ENCODE peak calls at places on chromosomes 11 and 22, in six cellular contexts. One of them, this sample, is unnamed.
A peak's percentile ranks its signal among the peaks of the same experiment; 100 is the strongest.

GRCh38 chr11:116913000-116913399 is 75.6 kb upstream of the APOA1 start:
- DNase-seq in bronchial epithelial cell: peak; percentile 77
- DNase-seq in RCC 7860: no peak
- DNase-seq in CD4-positive, CD25-positive, alpha-beta regulatory T cell: no peak
- DNase-seq in AG04450: peak; percentile 49
- DNase-seq in cardiac muscle cell: peak; percentile 80
- DNase-seq in this sample: no peak

GRCh38 chr11:60345489-60345888 is 18.4 kb downstream of the MS4A6E start:
- DNase-seq in AG04450: no peak
- DNase-seq in cardiac muscle cell: peak; percentile 3
- DNase-seq in CD4-positive, CD25-positive, alpha-beta regulatory T cell: no peak
- DNase-seq in bronchial epithelial cell: peak; percentile 18
- DNase-seq in RCC 7860: no peak
- DNase-seq in this sample: no peak

GRCh38 chr11:27571151-27571840 is 64.7 kb upstream of the LIN7C start:
- DNase-seq in RCC 7860: no peak
- DNase-seq in cardiac muscle cell: peak; percentile 64
- DNase-seq in CD4-positive, CD25-positive, alpha-beta regulatory T cell: no peak
- DNase-seq in bronchial epithelial cell: no peak
- DNase-seq in AG04450: peak; percentile 75
- DNase-seq in this sample: no peak

GRCh38 chr22:31288496-31289235 is 3.6 kb downstream of the PIK3IP1 start:
- DNase-seq in AG04450: no peak
- DNase-seq in RCC 7860: no peak
- DNase-seq in CD4-positive, CD25-positive, alpha-beta regulatory T cell: no peak
- DNase-seq in cardiac muscle cell: no peak
- DNase-seq in bronchial epithelial cell: no peak
- DNase-seq in this sample: no peak

GRCh38 chr11:19576054-19576453 is 136.6 kb upstream of the NAV2 start:
- DNase-seq in RCC 7860: no peak
- DNase-seq in CD4-positive, CD25-positive, alpha-beta regulatory T cell: no peak
- DNase-seq in bronchial epithelial cell: no peak
- DNase-seq in AG04450: no peak
- DNase-seq in cardiac muscle cell: no peak
- DNase-seq in this sample: no peak

GRCh38 chr22:21055880-21056319 is 10.2 kb downstream of the LRRC74B start:
- DNase-seq in CD4-positive, CD25-positive, alpha-beta regulatory T cell: no peak
- DNase-seq in AG04450: no peak
- DNase-seq in bronchial epithelial cell: no peak
- DNase-seq in cardiac muscle cell: no peak
- DNase-seq in RCC 7860: no peak
- DNase-seq in this sample: no peak

GRCh38 chr11:2298795-2299747 is 2.6 kb downstream of the C11orf21 start:
- DNase-seq in cardiac muscle cell: peak; percentile 22
- DNase-seq in AG04450: no peak
- DNase-seq in RCC 7860: no peak
- DNase-seq in bronchial epithelial cell: peak; percentile 44
- DNase-seq in CD4-positive, CD25-positive, alpha-beta regulatory T cell: no peak
- DNase-seq in this sample: no peak

GRCh38 chr11:34987617-34988016 is 71.2 kb downstream of the PDHX start:
- DNase-seq in bronchial epithelial cell: no peak
- DNase-seq in RCC 7860: no peak
- DNase-seq in cardiac muscle cell: no peak
- DNase-seq in AG04450: no peak
- DNase-seq in CD4-positive, CD25-positive, alpha-beta regulatory T cell: no peak
- DNase-seq in this sample: no peak

GRCh38 chr11:84056696-84057095 is 770.5 kb upstream of the CCDC90B start:
- DNase-seq in CD4-positive, CD25-positive, alpha-beta regulatory T cell: no peak
- DNase-seq in cardiac muscle cell: no peak
- DNase-seq in bronchial epithelial cell: no peak
- DNase-seq in RCC 7860: no peak
- DNase-seq in AG04450: no peak
- DNase-seq in this sample: no peak

GRCh38 chr22:44901301-44901700 is 108.5 kb downstream of the PHF21B start:
- DNase-seq in bronchial epithelial cell: no peak
- DNase-seq in cardiac muscle cell: peak; percentile 11
- DNase-seq in RCC 7860: no peak
- DNase-seq in AG04450: no peak
- DNase-seq in CD4-positive, CD25-positive, alpha-beta regulatory T cell: no peak
- DNase-seq in this sample: no peak

GRCh38 chr11:103257360-103257759 is 148.1 kb downstream of the DYNC2H1 start:
- DNase-seq in CD4-positive, CD25-positive, alpha-beta regulatory T cell: no peak
- DNase-seq in cardiac muscle cell: peak; percentile 37
- DNase-seq in AG04450: no peak
- DNase-seq in RCC 7860: peak; percentile 19
- DNase-seq in bronchial epithelial cell: peak; percentile 46
- DNase-seq in this sample: no peak

GRCh38 chr11:82714346-82715174 is 19.1 kb downstream of the FAM181B start:
- DNase-seq in cardiac muscle cell: peak; percentile 10
- DNase-seq in bronchial epithelial cell: no peak
- DNase-seq in RCC 7860: no peak
- DNase-seq in CD4-positive, CD25-positive, alpha-beta regulatory T cell: no peak
- DNase-seq in AG04450: no peak
- DNase-seq in this sample: no peak

GRCh38 chr11:18669629-18670162 is 28.9 kb upstream of the TMEM86A start:
- DNase-seq in AG04450: no peak
- DNase-seq in bronchial epithelial cell: no peak
- DNase-seq in RCC 7860: no peak
- DNase-seq in CD4-positive, CD25-positive, alpha-beta regulatory T cell: no peak
- DNase-seq in cardiac muscle cell: no peak
- DNase-seq in this sample: no peak

GRCh38 chr22:24189249-24190158 is 8.2 kb downstream of the SUSD2 start:
- DNase-seq in cardiac muscle cell: peak; percentile 81
- DNase-seq in bronchial epithelial cell: peak; percentile 38
- DNase-seq in AG04450: peak; percentile 26
- DNase-seq in CD4-positive, CD25-positive, alpha-beta regulatory T cell: no peak
- DNase-seq in RCC 7860: peak; percentile 45
- DNase-seq in this sample: no peak

GRCh38 chr22:48167238-48167637 is 1404.8 kb downstream of the TBC1D22A start:
- DNase-seq in RCC 7860: no peak
- DNase-seq in cardiac muscle cell: no peak
- DNase-seq in bronchial epithelial cell: no peak
- DNase-seq in CD4-positive, CD25-positive, alpha-beta regulatory T cell: no peak
- DNase-seq in AG04450: no peak
- DNase-seq in this sample: no peak

GRCh38 chr11:69268911-69269310 is 25.0 kb upstream of the MYEOV start:
- DNase-seq in RCC 7860: no peak
- DNase-seq in cardiac muscle cell: no peak
- DNase-seq in AG04450: no peak
- DNase-seq in CD4-positive, CD25-positive, alpha-beta regulatory T cell: no peak
- DNase-seq in bronchial epithelial cell: no peak
- DNase-seq in this sample: no peak

This sample was measured in esophagus squamous epithelium.